ENCODE peak calls at places on chromosome 12, in five cellular contexts. E is GM04504; G is CD8-positive, alpha-beta memory T cell; D is OCI-LY7; C is NCI-H1417. S is an unnamed sample.

GRCh38 chr12:117151195-117152031 is 38.9 kb downstream of the FBXO21 start:
- DNase-seq in E (peak), G (no peak), D (peak), C (peak), S (no peak)

GRCh38 chr12:25925064-25925463 is 33.4 kb upstream of the RASSF8 start:
- DNase-seq in E (no peak), G (no peak), D (no peak), C (no peak), S (no peak)

GRCh38 chr12:12916135-12916956 is 25.0 kb downstream of the GPRC5A start:
- DNase-seq in E (peak), G (peak), D (peak), C (peak), S (peak)

GRCh38 chr12:64825143-64826011 is 930 bp downstream of the TBC1D30 start:
- DNase-seq in E (no peak), G (no peak), D (no peak), C (peak), S (no peak)

GRCh38 chr12:65612440-65612839 is 211.8 kb upstream of the HMGA2 start:
- DNase-seq in E (no peak), G (no peak), D (no peak), C (no peak), S (no peak)

GRCh38 chr12:2745655-2746054 is 49.1 kb upstream of the FKBP4 start:
- DNase-seq in E (no peak), G (no peak), D (no peak), C (no peak), S (no peak)

GRCh38 chr12:98733667-98734350 is 88.7 kb downstream of the APAF1 start:
- DNase-seq in E (no peak), G (no peak), D (no peak), C (no peak), S (no peak)

GRCh38 chr12:76908303-76909017 is 29.6 kb upstream of the CSRP2 start:
- DNase-seq in E (no peak), G (no peak), D (no peak), C (no peak), S (no peak)

GRCh38 chr12:125773033-125773432 is 707.8 kb downstream of the AACS start:
- DNase-seq in E (no peak), G (no peak), D (peak), C (peak), S (no peak)

GRCh38 chr12:124747426-124748161 is 116.1 kb downstream of the SCARB1 start:
- DNase-seq in E (peak), G (no peak), D (no peak), C (no peak), S (no peak)

GRCh38 chr12:53160000-53160399 is 20.5 kb upstream of the ZNF740 start:
- DNase-seq in E (no peak), G (no peak), D (no peak), C (no peak), S (no peak)

GRCh38 chr12:21827135-21827534 is 52.6 kb upstream of the KCNJ8 start:
- DNase-seq in E (no peak), G (no peak), D (no peak), C (no peak), S (no peak)